ENCODE peak calls at places on chromosomes 3 and 15, in four cellular contexts. X is GM12878, D is suprapubic skin, L is HCT116. F is an unnamed sample.

GRCh38 chr15:77186518-77187095 is 115.7 kb upstream of the TSPAN3 start:
- DNase-seq in X (peak; percentile 39), D (no peak), L (peak; percentile 10), F (no peak)

GRCh38 chr15:74958320-74958907 is 1.8 kb upstream of the RPP25 start:
- DNase-seq in X (no peak), D (peak; percentile 86), L (no peak), F (peak; percentile 25)

GRCh38 chr3:20141841-20142240 is 44.2 kb downstream of the SGO1 start:
- DNase-seq in X (no peak), D (no peak), L (no peak), F (peak; percentile 34)

GRCh38 chr3:194296448-194296831 is 54.7 kb downstream of the CPN2 start:
- DNase-seq in X (no peak), D (peak; percentile 63), L (peak; percentile 80), F (peak; percentile 56)

GRCh38 chr3:72278349-72279067 is 493.6 kb upstream of the PROK2 start:
- DNase-seq in X (no peak), D (no peak), L (no peak), F (no peak)

GRCh38 chr3:184133840-184134745 is 1.1 kb upstream of the EIF2B5 start:
- DNase-seq in X (no peak), D (peak; percentile 87), L (peak; percentile 85), F (peak; percentile 88)

GRCh38 chr15:48005921-48006541 is 114.8 kb upstream of the SLC24A5 start:
- DNase-seq in X (no peak), D (peak; percentile 69), L (no peak), F (no peak)

GRCh38 chr3:126537116-126537729 is 13.3 kb downstream of the CHST13 start:
- DNase-seq in X (no peak), D (peak; percentile 21), L (no peak), F (no peak)

GRCh38 chr3:10554746-10555145 is 49.4 kb upstream of the ATP2B2 start:
- DNase-seq in X (no peak), D (peak; percentile 24), L (no peak), F (no peak)

GRCh38 chr3:189827108-189827507 is 195.9 kb downstream of the TP63 start:
- DNase-seq in X (no peak), D (no peak), L (no peak), F (no peak)

GRCh38 chr15:47360296-47360695 is 357.0 kb upstream of the SEMA6D start:
- DNase-seq in X (no peak), D (no peak), L (no peak), F (no peak)

GRCh38 chr3:4684117-4684516 is 191.0 kb downstream of the ITPR1 start:
- DNase-seq in X (no peak), D (no peak), L (no peak), F (no peak)

GRCh38 chr3:101270158-101270557 is 50.2 kb downstream of the IMPG2 start:
- DNase-seq in X (no peak), D (no peak), L (no peak), F (no peak)

GRCh38 chr3:29430558-29430971 is 149.7 kb downstream of the RBMS3 start:
- DNase-seq in X (no peak), D (no peak), L (no peak), F (no peak)

GRCh38 chr15:88428805-88429605 is 38.2 kb downstream of the MRPL46 start:
- DNase-seq in X (no peak), D (no peak), L (no peak), F (no peak)

GRCh38 chr3:175392653-175393052 is 533.5 kb downstream of the NAALADL2 start:
- DNase-seq in X (no peak), D (no peak), L (no peak), F (no peak)

GRCh38 chr3:143216709-143217182 is 97.2 kb downstream of the CHST2 start:
- DNase-seq in X (no peak), D (no peak), L (no peak), F (no peak)

GRCh38 chr15:85394552-85395333 is 14.3 kb downstream of the AKAP13 start:
- DNase-seq in X (no peak), D (no peak), L (no peak), F (no peak)

GRCh38 chr3:157333551-157333991 is 103.1 kb upstream of the PTX3 start:
- DNase-seq in X (no peak), D (no peak), L (no peak), F (no peak)

GRCh38 chr15:66480267-66480666 is 17.3 kb downstream of the SNAPC5 start:
- DNase-seq in X (no peak), D (no peak), L (no peak), F (no peak)

DNA sequence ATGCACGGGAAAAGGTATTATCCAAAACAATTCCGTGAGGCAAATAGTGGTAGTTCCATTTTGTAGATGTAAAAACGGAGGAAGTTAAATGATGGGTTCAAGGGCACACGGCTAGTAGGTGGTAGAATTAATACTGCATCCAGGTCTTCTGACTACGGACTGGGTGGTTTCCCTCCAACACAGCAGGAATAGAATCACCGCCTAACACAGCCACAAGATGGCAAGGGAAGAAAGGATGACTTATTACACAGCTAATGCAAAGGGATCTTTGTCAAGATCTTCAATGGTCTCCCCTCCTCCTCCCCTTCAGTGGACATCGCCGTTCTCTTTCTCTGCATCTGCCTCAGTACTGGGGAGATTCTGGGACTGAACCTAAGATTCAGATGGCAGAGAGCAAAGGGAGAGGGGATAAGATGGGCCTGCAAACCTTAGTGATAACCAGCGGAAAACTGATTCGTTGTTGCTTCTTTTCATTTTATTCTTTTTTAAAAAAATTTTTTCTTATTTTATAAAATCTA is 574 bp upstream of the TOPBP1 start:
- DNase-seq in X (no peak), D (no peak), L (no peak), F (no peak)
- TF ChIP-seq POLR2A in X (no peak), D (no peak), L (no peak), F (no peak)

GRCh38 chr3:113741086-113741485 is 5.0 kb downstream of the NAA50 start:
- DNase-seq in X (no peak), D (no peak), L (no peak), F (no peak)
- TF ChIP-seq POLR2AphosphoS5 in X (no peak), D (no peak), L (no peak), F (no peak)

GRCh38 chr15:78265752-78266224 is 1.4 kb downstream of the DNAJA4 start:
- DNase-seq in X (no peak), D (no peak), L (no peak), F (no peak)

GRCh38 chr15:78264304-78265136 is at the start of gene DNAJA4:
- DNase-seq in X (no peak), D (peak; percentile 78), L (no peak), F (peak; percentile 34)

GRCh38 chr15:78265137-78265460 is 737 bp downstream of the DNAJA4 start:
- DNase-seq in X (no peak), D (no peak), L (no peak), F (no peak)

GRCh38 chr15:78266806-78267205 is 2.4 kb downstream of the DNAJA4 start:
- DNase-seq in X (no peak), D (no peak), L (no peak), F (no peak)

DNA sequence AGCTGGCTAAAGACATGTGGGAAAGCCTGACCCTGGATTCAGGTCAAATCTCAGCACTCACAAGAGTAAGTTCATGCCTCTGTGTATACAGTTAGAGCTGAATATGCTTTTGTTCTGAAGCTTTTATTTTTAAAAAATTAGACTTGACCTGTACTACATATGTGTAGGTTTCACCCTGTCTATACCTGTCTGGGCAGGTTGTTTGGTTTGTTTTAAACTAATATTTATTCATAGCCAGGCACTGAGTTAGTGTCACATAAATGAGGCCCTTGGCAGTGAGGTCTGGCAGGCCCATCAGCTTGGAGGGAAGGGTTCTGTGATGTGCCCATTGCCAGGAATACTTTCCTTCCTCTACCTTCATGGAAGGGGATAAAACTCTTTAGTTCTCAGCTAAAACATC is 1.9 kb downstream of the DNAJA4 start:
- DNase-seq in X (no peak), D (no peak), L (no peak), F (peak; percentile 27)
- H3K27ac ChIP-seq in X (no peak overlapping the region), D (peak overlapping the region; percentile 6), L (no peak overlapping the region), F (peak overlapping the region; percentile 90)

GRCh38 chr3:16247282-16248058 is 17.3 kb downstream of the DPH3 start:
- DNase-seq in X (peak; percentile 43), D (peak; percentile 87), L (peak; percentile 66), F (peak; percentile 76)
- TF ChIP-seq POLR2A in X (no peak), D (no peak), L (no peak), F (no peak)

GRCh38 chr3:64270143-64270542 is 44.9 kb upstream of the PRICKLE2 start:
- DNase-seq in X (no peak), D (no peak), L (no peak), F (no peak)

GRCh38 chr3:64270861-64271260 is 45.6 kb upstream of the PRICKLE2 start:
- DNase-seq in X (no peak), D (no peak), L (no peak), F (no peak)

GRCh38 chr3:64272842-64273241 is 47.6 kb upstream of the PRICKLE2 start:
- DNase-seq in X (no peak), D (no peak), L (no peak), F (no peak)

GRCh38 chr3:64268926-64269325 is 43.7 kb upstream of the PRICKLE2 start:
- DNase-seq in X (no peak), D (no peak), L (no peak), F (no peak)

DNA sequence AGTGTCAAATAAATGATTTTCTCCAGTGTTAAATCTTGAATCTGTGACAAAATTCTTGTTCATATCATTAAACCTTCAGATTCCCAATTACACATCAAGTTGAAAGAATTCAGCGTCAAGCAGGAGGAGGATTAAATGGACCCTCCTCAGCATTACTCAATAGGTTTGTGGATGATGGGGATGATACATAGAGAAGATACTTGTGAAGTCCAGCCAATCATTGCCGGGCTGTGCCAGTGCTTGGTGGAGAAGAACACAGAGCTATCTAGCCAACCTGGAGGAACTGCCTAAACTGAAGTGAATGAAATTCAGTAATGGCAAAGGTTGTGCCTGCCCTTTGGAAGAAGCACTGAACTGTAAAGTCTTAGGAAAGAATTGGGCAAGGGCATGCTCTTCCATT is 47.0 kb upstream of the PRICKLE2 start:
- DNase-seq in X (no peak), D (no peak), L (no peak), F (no peak)
- TF ChIP-seq POLR2AphosphoS5 in X (no peak), D (no peak), L (no peak), F (no peak)

GRCh38 chr3:155334215-155334896 is 40.9 kb upstream of the STRIT1 start:
- DNase-seq in X (no peak), D (no peak), L (no peak), F (no peak)
- H3K27ac ChIP-seq in X (no peak overlapping the region), D (no peak overlapping the region), L (no peak overlapping the region), F (no peak overlapping the region)

DNA sequence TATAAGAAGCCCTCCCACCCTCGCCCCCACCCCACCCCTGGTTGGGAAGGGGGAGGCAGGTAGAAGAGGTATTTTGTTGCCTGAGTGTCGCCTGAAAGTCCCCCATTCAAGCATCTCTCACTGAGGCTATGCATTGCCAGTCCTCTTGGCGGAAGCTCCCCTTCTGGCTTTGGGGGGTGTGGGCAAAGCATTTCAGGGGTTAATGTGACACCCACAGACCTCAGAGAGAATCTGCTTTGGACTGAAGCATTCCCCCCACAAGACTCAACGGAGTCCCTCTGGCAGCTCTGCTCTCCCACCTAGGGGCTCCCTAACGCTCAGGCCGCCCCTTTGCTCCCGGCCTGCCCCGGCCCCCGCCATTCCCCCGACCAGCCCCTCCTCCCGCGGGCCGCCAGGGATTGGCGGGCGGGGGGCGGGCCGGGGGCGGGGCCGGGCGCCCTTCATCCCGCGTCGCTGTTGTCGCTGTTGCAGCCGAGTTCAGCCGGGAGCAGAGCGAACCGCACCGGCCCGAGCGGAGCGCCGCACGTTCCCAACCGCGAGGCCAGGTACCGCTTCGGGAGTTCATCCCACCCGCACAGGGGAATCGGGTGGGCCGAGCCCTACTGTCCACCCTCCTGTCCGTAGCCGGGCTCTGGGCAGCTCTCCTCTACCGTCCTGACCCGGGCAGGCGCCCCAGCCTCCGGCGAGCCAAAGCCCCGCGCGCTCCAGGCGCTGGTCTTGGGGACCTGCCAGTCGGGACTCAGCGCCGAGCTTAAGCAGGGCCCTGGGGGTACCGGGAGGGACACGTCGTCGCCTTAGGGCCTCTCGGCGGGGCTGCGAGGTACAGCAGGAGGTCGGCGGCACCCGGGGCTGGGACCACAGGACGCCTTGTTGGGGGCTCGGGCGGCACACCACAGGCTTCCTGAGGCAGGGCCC is at the start of gene SLC38A3:
- DNase-seq in X (no peak), D (no peak), L (no peak), F (no peak)
- TF ChIP-seq POLR2A in X (no peak), D (no peak), L (no peak), F (no peak)

F was measured in prostate gland.